ENCODE peak calls at places on chromosome 2, in four cellular contexts. W is MM.1S, B is BE2C, R is Panc1. G is an unnamed sample.

GRCh38 chr2:74039611-74040010 is 54.9 kb downstream of the TET3 start:
- DNase-seq in R (no peak), B (no peak), W (no peak), G (no peak)

GRCh38 chr2:113861740-113862139 is 28.1 kb upstream of the ACTR3 start:
- DNase-seq in W (no peak), R (no peak), B (no peak), G (no peak)

GRCh38 chr2:6186332-6187100 is 494.3 kb downstream of the SOX11 start:
- DNase-seq in B (peak; percentile 17), W (no peak), R (peak; percentile 73), G (peak; percentile 15)

GRCh38 chr2:35347561-35347960 is 1008.0 kb upstream of the CRIM1 start:
- DNase-seq in R (no peak), B (no peak), W (peak; percentile 27), G (no peak)

GRCh38 chr2:224268441-224268840 is 133.5 kb downstream of the FAM124B start:
- DNase-seq in R (no peak), W (no peak), B (no peak), G (peak; percentile 98)

GRCh38 chr2:29747786-29748470 is 173.5 kb downstream of the ALK start:
- DNase-seq in B (peak; percentile 23), R (peak; percentile 100), W (no peak), G (peak; percentile 100)

GRCh38 chr2:112033600-112033999 is 21.5 kb upstream of the TMEM87B start:
- DNase-seq in R (no peak), W (no peak), B (no peak), G (peak; percentile 80)

GRCh38 chr2:98461650-98462049 is 17.0 kb downstream of the INPP4A start:
- DNase-seq in W (no peak), R (no peak), B (no peak), G (no peak)

GRCh38 chr2:186562209-186562578 is 27.7 kb upstream of the ITGAV start:
- DNase-seq in R (no peak), B (no peak), W (no peak), G (no peak)

GRCh38 chr2:48187503-48187902 is 281.2 kb upstream of the FBXO11 start:
- DNase-seq in R (no peak), W (no peak), B (no peak), G (no peak)

GRCh38 chr2:96271995-96272394 is 6.0 kb downstream of the CIAO1 start:
- DNase-seq in R (no peak), B (no peak), W (no peak), G (no peak)

GRCh38 chr2:144606756-144607498 is 87.0 kb upstream of the ZEB2 start:
- DNase-seq in R (no peak), B (no peak), W (no peak), G (no peak)

GRCh38 chr2:54079331-54079730 is 36.1 kb upstream of the ACYP2 start:
- DNase-seq in R (no peak), B (no peak), W (no peak), G (no peak)

GRCh38 chr2:213162515-213163118 is 11.2 kb upstream of the IKZF2 start:
- DNase-seq in R (no peak), B (no peak), W (no peak), G (peak; percentile 59)

GRCh38 chr2:33529771-33530481 is 53.5 kb downstream of the RASGRP3 start:
- DNase-seq in B (no peak), R (no peak), W (no peak), G (peak; percentile 75)

GRCh38 chr2:113175101-113175628 is 1.4 kb downstream of the PSD4 start:
- DNase-seq in B (no peak), W (peak; percentile 85), R (no peak), G (no peak)

GRCh38 chr2:18413794-18414396 is 146.6 kb downstream of the RDH14 start:
- DNase-seq in B (no peak), W (no peak), R (peak; percentile 81), G (peak; percentile 88)

GRCh38 chr2:9112079-9112721 is 94.4 kb upstream of the ASAP2 start:
- DNase-seq in B (peak; percentile 65), W (no peak), R (no peak), G (peak; percentile 99)

GRCh38 chr2:111897924-111898702 is at the start of gene MERTK:
- DNase-seq in B (peak; percentile 86), R (peak; percentile 53), W (peak; percentile 84), G (no peak)

GRCh38 chr2:185388226-185388625 is 350.4 kb upstream of the FSIP2 start:
- DNase-seq in R (no peak), B (no peak), W (no peak), G (no peak)

GRCh38 chr2:101625387-101625786 is 72.1 kb upstream of the MAP4K4 start:
- DNase-seq in W (no peak), R (no peak), B (no peak), G (peak; percentile 23)

GRCh38 chr2:170525566-170525900 is 189.6 kb upstream of the SP5 start:
- DNase-seq in B (no peak), W (no peak), R (peak; percentile 15), G (peak; percentile 92)

GRCh38 chr2:174788291-174788929 is 24.1 kb upstream of the CHRNA1 start:
- DNase-seq in B (peak; percentile 18), W (no peak), R (no peak), G (no peak)

GRCh38 chr2:74675090-74675489 is 21.0 kb downstream of the SEMA4F start:
- DNase-seq in B (no peak), R (no peak), W (no peak), G (no peak)

GRCh38 chr2:137048455-137048854 is 283.1 kb downstream of the THSD7B start:
- DNase-seq in R (no peak), W (no peak), B (no peak), G (no peak)

GRCh38 chr2:234949762-234950434 is 1.9 kb upstream of the SH3BP4 start:
- DNase-seq in R (no peak), B (no peak), W (no peak), G (peak; percentile 99)

GRCh38 chr2:239165206-239165831 is 235.5 kb downstream of the HDAC4 start:
- DNase-seq in B (peak; percentile 5), W (no peak), R (no peak), G (no peak)

GRCh38 chr2:19312949-19313348 is 45.5 kb downstream of the OSR1 start:
- DNase-seq in R (peak; percentile 5), W (no peak), B (no peak), G (peak; percentile 50)

GRCh38 chr2:191666241-191666640 is 11.7 kb upstream of the NABP1 start:
- DNase-seq in R (no peak), B (no peak), W (no peak), G (no peak)

GRCh38 chr2:55923091-55923977 is at the start of gene EFEMP1:
- DNase-seq in R (no peak), W (peak; percentile 83), B (peak; percentile 27), G (peak; percentile 66)

GRCh38 chr2:67581751-67582150 is 184.6 kb downstream of the ETAA1 start:
- DNase-seq in W (no peak), B (peak; percentile 25), R (no peak), G (no peak)

GRCh38 chr2:191724015-191724414 is 46.1 kb downstream of the NABP1 start:
- DNase-seq in W (no peak), B (no peak), R (no peak), G (no peak)

GRCh38 chr2:100702444-100703134 is 117.3 kb upstream of the NPAS2 start:
- DNase-seq in B (no peak), R (no peak), W (no peak), G (no peak)

GRCh38 chr2:238157506-238158017 is 1.2 kb upstream of the ERFE start:
- DNase-seq in W (no peak), R (no peak), B (no peak), G (no peak)

GRCh38 chr2:238159676-238160205 is 971 bp downstream of the ERFE start:
- DNase-seq in W (no peak), B (peak; percentile 22), R (no peak), G (no peak)

GRCh38 chr2:238158807-238159539 is at the start of gene ERFE:
- DNase-seq in W (peak; percentile 56), R (no peak), B (peak; percentile 72), G (no peak)

GRCh38 chr2:238155761-238156694 is 2.7 kb upstream of the ERFE start:
- DNase-seq in R (no peak), B (no peak), W (no peak), G (no peak)

GRCh38 chr2:238158018-238158806 is 558 bp upstream of the ERFE start:
- DNase-seq in B (no peak), R (no peak), W (no peak), G (no peak)
- H3K4me3 ChIP-seq in B (no peak overlapping the region), R (no peak overlapping the region), W (no peak overlapping the region), G (peak overlapping the region; percentile 42)

GRCh38 chr2:214960677-214961076 is 151.2 kb upstream of the BARD1 start:
- DNase-seq in R (no peak), B (no peak), W (peak; percentile 26), G (peak; percentile 37)
- TF ChIP-seq CTCF in R (no peak), B (peak; percentile 27), W (peak; percentile 17), G (no peak)

GRCh38 chr2:25328152-25329085 is 13.3 kb downstream of the DNMT3A start:
- DNase-seq in R (no peak), B (no peak), W (no peak), G (no peak)

GRCh38 chr2:25332571-25332970 is 9.2 kb downstream of the DNMT3A start:
- DNase-seq in B (no peak), W (no peak), R (no peak), G (no peak)

GRCh38 chr2:25331686-25332365 is 9.9 kb downstream of the DNMT3A start:
- DNase-seq in W (no peak), R (no peak), B (peak; percentile 75), G (peak; percentile 26)

GRCh38 chr2:25330273-25330672 is 11.5 kb downstream of the DNMT3A start:
- DNase-seq in W (no peak), B (no peak), R (no peak), G (no peak)

DNA sequence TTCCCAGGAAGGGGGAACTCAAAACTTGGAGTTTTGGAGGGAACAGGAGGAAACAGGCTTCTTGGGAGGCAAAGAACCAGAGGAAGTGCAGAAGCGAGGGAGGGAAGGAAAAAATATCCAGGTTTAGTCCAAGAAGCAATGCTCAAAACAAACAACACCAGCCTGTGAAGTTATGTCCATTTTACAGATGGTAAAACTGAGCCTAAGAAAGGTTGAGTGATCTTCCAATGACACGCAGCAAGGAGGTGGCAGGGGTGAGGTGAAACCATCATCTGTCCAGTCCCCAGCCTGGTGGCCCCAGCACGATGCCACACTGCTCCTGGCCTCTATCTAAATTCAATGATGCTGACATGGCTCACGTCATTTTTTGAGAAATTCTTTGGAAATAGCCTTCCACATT is 10.8 kb downstream of the DNMT3A start:
- DNase-seq in R (no peak), W (no peak), B (no peak), G (no peak)
- H3K27me3 ChIP-seq in R (no peaks in the 10 kb centered on the region), W (no peaks in the 10 kb centered on the region), B (no peaks in the 10 kb centered on the region), G (no peaks in the 10 kb centered on the region)

GRCh38 chr2:195489101-195489500 is 167.9 kb upstream of the SLC39A10 start:
- DNase-seq in B (peak; percentile 84), W (no peak), R (no peak), G (no peak)
- H3K4me3 ChIP-seq in B (no peak overlapping the region), W (no peak overlapping the region), R (no peak overlapping the region), G (no peak overlapping the region)

DNA sequence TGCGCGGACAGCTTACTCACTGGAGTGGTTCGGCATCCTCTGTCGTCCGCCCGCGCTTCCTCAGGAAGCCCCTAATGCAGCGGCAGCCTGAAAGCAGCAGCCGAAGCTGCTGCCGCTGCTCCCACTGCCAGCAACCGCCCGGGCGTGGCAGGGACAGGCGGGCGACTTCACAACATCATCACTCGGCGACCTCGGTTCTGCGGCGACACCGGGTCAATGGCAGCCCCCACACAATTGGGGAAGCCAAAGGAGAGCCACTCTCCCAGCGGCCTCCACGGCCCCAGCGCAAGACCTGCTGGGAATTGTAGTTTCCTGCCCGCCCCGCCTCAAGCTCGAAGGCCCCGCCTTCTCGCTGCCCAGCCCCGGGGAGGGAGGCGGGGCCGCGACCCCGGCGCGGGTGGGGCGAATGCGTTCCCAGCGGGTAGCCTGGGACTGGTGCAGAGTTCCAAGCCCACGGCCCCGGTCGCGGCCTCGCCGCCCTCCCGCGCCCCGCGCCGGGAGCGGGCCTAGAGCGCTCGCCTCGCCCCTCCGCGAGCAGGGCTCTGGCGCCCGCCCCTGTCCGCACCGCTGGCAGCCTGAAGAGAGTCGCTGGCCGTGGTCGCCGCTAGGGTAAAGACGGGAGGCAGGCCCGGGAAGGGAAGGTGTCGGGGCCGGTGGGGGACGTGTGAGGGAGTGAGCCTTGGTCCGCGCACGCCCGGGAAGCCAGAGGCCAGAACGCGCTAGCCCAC is at the start of the genes STRADB and TRAK2:
- DNase-seq in B (peak; percentile 98), W (peak; percentile 96), R (peak; percentile 74), G (peak; percentile 84)
- TF ChIP-seq CTCF in B (peak; percentile 8), W (peak; percentile 10), R (peak; percentile 45), G (peak; percentile 41)